ENCODE peak calls at places on chromosome 15, in ten cellular contexts. A is heart right ventricle; W is RPMI8226; H is mammary epithelial cell; N is HEK293T; F is AG08396; M is omental fat pad; K is mucosa of gallbladder; Z is stimulated activated CD4-positive, alpha-beta T cell treated with anti-CD3 and anti-CD28 coated beads, TNF-alpha, amount 100 ng/mL, for 4 hours; S is B cell. J is an unnamed sample.

GRCh38 chr15:56243117-56243773 is 434 bp downstream of the RFX7 start:
- DNase-seq in A (peak; percentile 62), W (peak; percentile 80), H (no peak), N (peak; percentile 9), F (peak; percentile 32), M (no peak), K (peak; percentile 27), Z (peak; percentile 21), S (peak; percentile 52), J (peak; percentile 32)

GRCh38 chr15:34883633-34884032 is 85.9 kb downstream of the AQR start:
- DNase-seq in A (no peak), W (no peak), H (no peak), N (no peak), F (no peak), M (no peak), K (no peak), Z (no peak), S (no peak), J (no peak)

GRCh38 chr15:47407692-47408091 is 309.6 kb upstream of the SEMA6D start:
- DNase-seq in A (no peak), W (no peak), H (no peak), N (no peak), F (no peak), M (no peak), K (no peak), Z (no peak), S (no peak), J (no peak)

GRCh38 chr15:68353418-68354145 is 76.0 kb downstream of the FEM1B start:
- DNase-seq in A (no peak), W (no peak), H (no peak), N (no peak), F (no peak), M (no peak), K (no peak), Z (no peak), S (no peak), J (peak; percentile 59)

GRCh38 chr15:71612066-71612715 is 198.2 kb upstream of the NR2E3 start:
- DNase-seq in A (peak; percentile 33), W (no peak), H (no peak), N (no peak), F (no peak), M (no peak), K (no peak), Z (no peak), S (no peak), J (no peak)

GRCh38 chr15:55587321-55588069 is 650 bp downstream of the PYGO1 start:
- DNase-seq in A (peak; percentile 5), W (no peak), H (peak; percentile 21), N (peak; percentile 42), F (peak; percentile 83), M (no peak), K (no peak), Z (no peak), S (peak; percentile 27), J (no peak)

GRCh38 chr15:71802770-71803169 is 7.6 kb upstream of the NR2E3 start:
- DNase-seq in A (no peak), W (peak; percentile 81), H (no peak), N (no peak), F (no peak), M (no peak), K (no peak), Z (no peak), S (peak; percentile 22), J (no peak)

GRCh38 chr15:82044373-82045178 is 1.2 kb downstream of the MEX3B start:
- DNase-seq in A (peak; percentile 46), W (no peak), H (peak; percentile 32), N (peak; percentile 28), F (peak; percentile 74), M (no peak), K (peak; percentile 28), Z (peak; percentile 1), S (peak; percentile 25), J (no peak)

GRCh38 chr15:87623832-87624231 is 632.7 kb downstream of the NTRK3 start:
- DNase-seq in A (no peak), W (peak; percentile 54), H (no peak), N (no peak), F (no peak), M (no peak), K (no peak), Z (no peak), S (no peak), J (peak; percentile 8)

GRCh38 chr15:68407886-68408500 is 24.0 kb downstream of the ITGA11 start:
- DNase-seq in A (no peak), W (no peak), H (no peak), N (no peak), F (no peak), M (no peak), K (peak; percentile 6), Z (no peak), S (no peak), J (no peak)

GRCh38 chr15:64472161-64472560 is 11.8 kb downstream of the ZNF609 start:
- DNase-seq in A (no peak), W (no peak), H (no peak), N (no peak), F (no peak), M (no peak), K (no peak), Z (no peak), S (no peak), J (no peak)

GRCh38 chr15:30978328-30978727 is 13.1 kb downstream of the MTMR10 start:
- DNase-seq in A (no peak), W (no peak), H (no peak), N (no peak), F (no peak), M (no peak), K (no peak), Z (no peak), S (no peak), J (no peak)

GRCh38 chr15:28019594-28020320 is 79.4 kb downstream of the OCA2 start:
- DNase-seq in A (no peak), W (no peak), H (no peak), N (no peak), F (no peak), M (no peak), K (no peak), Z (no peak), S (no peak), J (no peak)

GRCh38 chr15:82051664-82052063 is 5.8 kb upstream of the MEX3B start:
- DNase-seq in A (peak; percentile 51), W (no peak), H (no peak), N (no peak), F (peak; percentile 22), M (no peak), K (no peak), Z (no peak), S (no peak), J (no peak)

J was measured in small intestine.